ENCODE peak calls at places on chromosomes 3 and 15, in seven cellular contexts. Y is activated CD8-positive, alpha-beta memory T cell treated with anti-CD3 and anti-CD28 coated beads, Interleukin-2, amount 10 ng/mL, durations not matched to agents 7 days and 5 days; R is HCT116; K is T-cell; F is lower lobe of right lung; A is psoas muscle; H is gastroesophageal sphincter. T is an unnamed sample.

GRCh38 chr3:16825617-16826204 is 59.0 kb upstream of the PLCL2 start:
- ATAC-seq in Y (no peak), R (no peak), K (no peak), F (no peak), A (no peak), H (no peak), T (no peak)

GRCh38 chr15:95284487-95284886 is 1046.0 kb upstream of the NR2F2 start:
- ATAC-seq in Y (peak; percentile 30), R (no peak), K (no peak), F (no peak), A (no peak), H (no peak), T (no peak)

GRCh38 chr3:12313519-12313918 is 24.6 kb downstream of the PPARG start:
- ATAC-seq in Y (no peak), R (peak; percentile 52), K (no peak), F (no peak), A (no peak), H (no peak), T (no peak)

GRCh38 chr3:170811515-170811914 is 58.5 kb downstream of the RPL22L1 start:
- ATAC-seq in Y (no peak), R (no peak), K (no peak), F (peak; percentile 24), A (no peak), H (no peak), T (peak; percentile 48)

GRCh38 chr15:48888209-48888608 is 10.3 kb downstream of the EID1 start:
- ATAC-seq in Y (peak; percentile 61), R (no peak), K (no peak), F (no peak), A (no peak), H (no peak), T (no peak)

GRCh38 chr3:189222927-189223706 is 51.3 kb downstream of the TPRG1 start:
- ATAC-seq in Y (no peak), R (no peak), K (no peak), F (no peak), A (no peak), H (no peak), T (no peak)

GRCh38 chr15:50365570-50365969 is 10.6 kb upstream of the GABPB1 start:
- ATAC-seq in Y (no peak), R (no peak), K (no peak), F (no peak), A (no peak), H (no peak), T (no peak)

GRCh38 chr3:136995652-136996051 is 37.9 kb downstream of the IL20RB start:
- ATAC-seq in Y (no peak), R (no peak), K (no peak), F (peak; percentile 18), A (no peak), H (no peak), T (no peak)

GRCh38 chr3:34955684-34956083 is 683.6 kb upstream of the ARPP21 start:
- ATAC-seq in Y (no peak), R (no peak), K (no peak), F (no peak), A (no peak), H (no peak), T (no peak)

GRCh38 chr3:11733914-11734313 is 90.2 kb upstream of the VGLL4 start:
- ATAC-seq in Y (no peak), R (no peak), K (no peak), F (no peak), A (peak; percentile 24), H (no peak), T (no peak)

GRCh38 chr3:177893321-177893720 is 642.9 kb upstream of the KCNMB2 start:
- ATAC-seq in Y (no peak), R (peak; percentile 72), K (no peak), F (no peak), A (no peak), H (peak; percentile 86), T (no peak)

GRCh38 chr3:172317984-172318383 is 130.3 kb downstream of the GHSR start:
- ATAC-seq in Y (peak; percentile 23), R (peak; percentile 68), K (no peak), F (peak; percentile 72), A (peak; percentile 55), H (peak; percentile 84), T (peak; percentile 75)

GRCh38 chr3:14608298-14608697 is 43.3 kb upstream of the CCDC174 start:
- ATAC-seq in Y (no peak), R (peak; percentile 53), K (no peak), F (no peak), A (no peak), H (no peak), T (no peak)